ENCODE peak calls at places on chromosomes 2 and 18, in nine cellular contexts. N, Y, E, O, R, L, X, W and M are unnamed samples.

GRCh38 chr2:235129856-235130255 is 178.0 kb downstream of the SH3BP4 start:
- DNase-seq in N (no peak), Y (no peak), E (no peak), O (peak), R (no peak), L (no peak), X (no peak), W (no peak), M (no peak)

GRCh38 chr2:63124209-63124608 is 73.6 kb downstream of the OTX1 start:
- DNase-seq in N (no peak), Y (no peak), E (no peak), O (no peak), R (no peak), L (no peak), X (no peak), W (no peak), M (no peak)

GRCh38 chr2:145066795-145067194 is 546.9 kb upstream of the ZEB2 start:
- DNase-seq in N (no peak), Y (no peak), E (no peak), O (no peak), R (no peak), L (no peak), X (no peak), W (no peak), M (no peak)

GRCh38 chr18:31057917-31058316 is 15.4 kb upstream of the DSC3 start:
- DNase-seq in N (no peak), Y (no peak), E (no peak), O (no peak), R (no peak), L (no peak), X (no peak), W (no peak), M (no peak)

GRCh38 chr18:37156330-37156942 is 327.5 kb downstream of the KIAA1328 start:
- DNase-seq in N (no peak), Y (no peak), E (no peak), O (no peak), R (no peak), L (no peak), X (no peak), W (no peak), M (no peak)

GRCh38 chr2:26035110-26035728 is 1.3 kb downstream of the RAB10 start:
- DNase-seq in N (no peak), Y (no peak), E (peak), O (no peak), R (no peak), L (no peak), X (no peak), W (no peak), M (no peak)

GRCh38 chr2:24048662-24049484 is 668 bp upstream of the FKBP1B start:
- DNase-seq in N (no peak), Y (no peak), E (no peak), O (no peak), R (no peak), L (no peak), X (no peak), W (no peak), M (no peak)

GRCh38 chr2:45778720-45779171 is 127.3 kb downstream of the PRKCE start:
- DNase-seq in N (peak), Y (no peak), E (peak), O (peak), R (no peak), L (no peak), X (peak), W (peak), M (peak)

GRCh38 chr2:29744976-29745375 is 176.4 kb downstream of the ALK start:
- DNase-seq in N (no peak), Y (no peak), E (no peak), O (no peak), R (no peak), L (no peak), X (no peak), W (no peak), M (no peak)

GRCh38 chr2:217127744-217128143 is 267.9 kb upstream of the TNP1 start:
- DNase-seq in N (no peak), Y (no peak), E (no peak), O (peak), R (no peak), L (no peak), X (no peak), W (no peak), M (no peak)

GRCh38 chr2:176118606-176119370 is 2.2 kb downstream of the HOXD10 start:
- DNase-seq in N (peak), Y (no peak), E (peak), O (no peak), R (no peak), L (no peak), X (no peak), W (no peak), M (no peak)

GRCh38 chr18:33761363-33761762 is 183.3 kb downstream of the ASXL3 start:
- DNase-seq in N (peak), Y (no peak), E (peak), O (peak), R (no peak), L (no peak), X (no peak), W (no peak), M (no peak)

GRCh38 chr2:101524811-101525430 is 50.0 kb upstream of the RFX8 start:
- DNase-seq in N (no peak), Y (no peak), E (no peak), O (no peak), R (peak), L (no peak), X (no peak), W (no peak), M (no peak)

GRCh38 chr2:199471443-199472057 is 13.8 kb upstream of the SATB2 start:
- DNase-seq in N (peak), Y (no peak), E (peak), O (peak), R (peak), L (peak), X (no peak), W (no peak), M (peak)

GRCh38 chr2:77513191-77513590 is 9.0 kb downstream of the LRRTM4 start:
- DNase-seq in N (no peak), Y (no peak), E (peak), O (peak), R (no peak), L (no peak), X (no peak), W (no peak), M (no peak)

GRCh38 chr18:76613058-76613457 is 118.0 kb upstream of the ZNF516 start:
- DNase-seq in N (no peak), Y (no peak), E (no peak), O (no peak), R (no peak), L (no peak), X (no peak), W (no peak), M (no peak)

GRCh38 chr18:76615065-76615733 is 120.2 kb upstream of the ZNF516 start:
- DNase-seq in N (no peak), Y (no peak), E (no peak), O (peak), R (no peak), L (no peak), X (no peak), W (no peak), M (no peak)

GRCh38 chr18:76610012-76610411 is 115.0 kb upstream of the ZNF516 start:
- DNase-seq in N (no peak), Y (no peak), E (no peak), O (no peak), R (no peak), L (no peak), X (no peak), W (no peak), M (no peak)

GRCh38 chr18:76613721-76614120 is 118.7 kb upstream of the ZNF516 start:
- DNase-seq in N (no peak), Y (no peak), E (no peak), O (no peak), R (no peak), L (no peak), X (no peak), W (no peak), M (no peak)

GRCh38 chr18:76610933-76611749 is 116.1 kb upstream of the ZNF516 start:
- DNase-seq in N (no peak), Y (no peak), E (no peak), O (peak), R (no peak), L (no peak), X (no peak), W (no peak), M (no peak)
- H3K4me3 ChIP-seq in N (no peak), Y (peak), E (no peak), O (peak), R (no peak), L (no peak), X (peak), W (no peak), M (no peak)

GRCh38 chr18:26096852-26097251 is 6.4 kb upstream of the SS18 start:
- DNase-seq in N (no peak), Y (no peak), E (no peak), O (no peak), R (no peak), L (no peak), X (no peak), W (no peak), M (no peak)

GRCh38 chr18:26097563-26097962 is 7.2 kb upstream of the SS18 start:
- DNase-seq in N (no peak), Y (no peak), E (no peak), O (no peak), R (no peak), L (no peak), X (no peak), W (no peak), M (no peak)
- TF ChIP-seq CTCF in N (no peak), Y (no peak), E (no peak), O (no peak), R (no peak), L (no peak), X (no peak), W (no peak), M (no peak)

GRCh38 chr2:113370478-113371091 is 66.9 kb upstream of the ZNG1B start:
- DNase-seq in N (peak), Y (peak), E (peak), O (peak), R (peak), L (no peak), X (peak), W (peak), M (peak)

DNA sequence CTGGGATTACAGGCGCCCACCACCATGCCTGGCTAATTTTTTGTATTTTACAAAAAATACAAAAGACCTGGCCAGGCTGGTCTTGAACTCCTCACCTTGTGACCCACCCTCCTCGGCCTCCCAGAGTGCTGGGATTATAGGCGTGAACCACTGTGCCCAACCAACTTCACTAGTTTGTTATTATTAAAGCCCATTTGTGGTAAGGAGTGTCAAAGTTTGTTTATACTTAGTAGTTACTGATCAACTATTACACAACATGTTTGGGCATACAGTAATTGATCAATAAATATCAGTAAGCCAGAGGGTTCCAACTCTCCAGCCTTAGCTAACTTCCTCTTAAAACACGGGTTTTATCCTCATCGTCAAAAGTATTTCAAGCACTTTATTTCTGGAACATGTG is 67.5 kb upstream of the ZNG1B start:
- DNase-seq in N (no peak), Y (no peak), E (peak), O (no peak), R (no peak), L (no peak), X (no peak), W (no peak), M (no peak)
- H3K4me3 ChIP-seq in N (no peak), Y (no peak), E (no peak), O (no peak), R (no peak), L (no peak), X (no peak), W (no peak), M (no peak)

DNA sequence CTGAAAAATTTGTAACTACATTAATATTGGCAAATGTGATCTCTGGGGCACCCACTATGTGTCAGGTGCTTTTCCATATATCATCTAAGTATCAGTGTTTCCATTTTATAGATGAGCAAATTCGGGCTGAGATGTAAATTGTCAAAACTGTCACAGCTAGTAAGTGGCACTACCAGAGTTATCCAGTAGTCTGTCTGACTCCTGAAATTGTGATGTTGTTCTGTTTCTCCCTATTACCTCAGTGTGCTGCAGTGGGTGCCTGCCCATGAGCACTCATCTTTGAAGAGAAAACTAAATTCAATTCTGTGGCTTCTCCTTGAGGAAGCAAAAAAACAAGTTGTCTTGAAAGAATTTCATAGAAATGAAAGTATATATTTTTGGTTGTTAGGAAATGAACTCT is 467.4 kb upstream of the FANCL start:
- DNase-seq in N (no peak), Y (no peak), E (no peak), O (no peak), R (no peak), L (no peak), X (no peak), W (no peak), M (no peak)
- TF ChIP-seq CTCF in N (no peak), Y (no peak), E (peak), O (no peak), R (no peak), L (no peak), X (no peak), W (no peak), M (no peak)

DNA sequence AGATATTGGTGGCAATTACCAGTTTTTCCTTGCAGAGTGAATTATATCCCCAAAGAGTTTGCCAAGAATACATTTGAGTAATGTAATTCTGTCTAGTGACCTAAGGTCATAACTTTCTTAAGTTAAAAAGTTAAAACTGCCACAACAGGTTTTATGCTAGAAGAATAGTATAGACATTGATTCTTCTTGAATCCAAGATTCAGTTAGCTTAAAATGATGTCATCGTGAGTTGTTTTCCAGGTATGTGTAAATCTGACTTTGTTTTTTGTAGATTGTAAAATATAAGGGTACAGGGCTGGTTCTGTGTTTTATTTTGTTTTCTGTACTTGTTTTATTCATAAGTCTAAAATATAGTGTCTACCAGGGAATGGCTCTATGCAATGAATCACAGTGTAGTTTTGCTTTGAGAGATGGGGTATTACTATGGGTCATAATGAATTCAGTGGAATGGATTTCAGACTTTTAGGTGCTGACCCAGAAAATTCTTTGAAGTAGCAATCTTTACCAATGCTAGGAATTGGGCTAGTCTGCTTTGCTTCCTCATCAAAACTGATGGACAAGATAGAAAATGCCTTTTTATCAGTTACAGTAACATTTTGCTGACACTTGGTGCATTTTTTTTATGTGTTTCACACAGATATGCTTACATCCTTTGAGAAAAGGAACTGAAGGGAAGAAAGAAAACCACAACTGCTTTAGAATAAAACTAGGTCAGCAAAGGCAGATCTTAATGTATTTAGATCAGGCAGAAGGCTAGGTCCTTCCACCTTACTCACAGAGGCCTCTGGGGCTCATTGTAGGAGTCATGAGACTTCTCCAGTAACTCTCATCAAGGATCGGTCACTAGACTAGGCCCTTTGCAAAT is 20.8 kb upstream of the MGAT5 start:
- DNase-seq in N (no peak), Y (no peak), E (peak), O (peak), R (no peak), L (no peak), X (no peak), W (no peak), M (no peak)
- H3K4me3 ChIP-seq in N (no peak), Y (no peak), E (peak), O (no peak), R (no peak), L (no peak), X (no peak), W (no peak), M (no peak)

DNA sequence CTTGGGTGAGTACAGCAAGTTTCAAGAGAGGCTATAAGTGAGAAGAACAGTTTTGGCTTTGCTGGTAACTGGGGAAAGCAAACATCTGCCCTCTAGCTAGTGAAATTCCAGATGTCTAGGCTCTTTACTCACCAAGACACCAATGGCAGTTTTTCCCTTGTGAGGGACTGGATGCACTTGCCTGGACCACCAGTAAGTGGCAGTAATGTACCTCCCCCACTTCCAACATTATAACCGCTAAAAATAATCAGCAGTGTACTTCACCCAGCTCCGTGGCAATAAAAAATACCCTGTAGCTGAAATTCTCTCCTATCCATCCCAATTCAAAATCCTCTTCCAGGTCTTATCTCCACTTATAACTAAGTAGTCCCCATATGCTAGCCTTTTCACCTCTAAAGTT is 383.9 kb downstream of the ARHGAP15 start:
- DNase-seq in N (peak), Y (peak), E (peak), O (peak), R (peak), L (no peak), X (peak), W (no peak), M (no peak)
- TF ChIP-seq CTCF in N (peak), Y (peak), E (peak), O (peak), R (peak), L (no peak), X (peak), W (no peak), M (peak)

GRCh38 chr18:9139400-9140039 is 2.9 kb downstream of the ANKRD12 start:
- DNase-seq in N (no peak), Y (no peak), E (no peak), O (no peak), R (no peak), L (no peak), X (no peak), W (no peak), M (no peak)
- H3K4me3 ChIP-seq in N (peak), Y (no peak), E (peak), O (peak), R (peak), L (no peak), X (peak), W (peak), M (no peak)